ENCODE peak calls at places on chromosome 6, in seven cellular contexts. V, U, K, S, P, W and Y are unnamed samples.

GRCh38 chr6:26464416-26465131 is 6.8 kb downstream of the BTN2A1 start:
- DNase-seq in V (no peak), U (no peak), K (no peak), S (no peak), P (no peak), W (no peak), Y (no peak)

GRCh38 chr6:13711384-13711725 is 280 bp downstream of the RANBP9 start:
- DNase-seq in V (no peak), U (no peak), K (no peak), S (no peak), P (no peak), W (no peak), Y (no peak)

GRCh38 chr6:142542704-142543233 is 241.0 kb downstream of the ADGRG6 start:
- DNase-seq in V (no peak), U (peak; percentile 36), K (no peak), S (peak; percentile 60), P (peak; percentile 21), W (no peak), Y (peak; percentile 81)

GRCh38 chr6:44353336-44353735 is 10.9 kb downstream of the SPATS1 start:
- DNase-seq in V (no peak), U (no peak), K (no peak), S (no peak), P (no peak), W (no peak), Y (no peak)

GRCh38 chr6:170459451-170459850 is 93.7 kb downstream of the PSMB1 start:
- DNase-seq in V (no peak), U (no peak), K (peak; percentile 23), S (peak; percentile 5), P (no peak), W (no peak), Y (peak; percentile 68)

GRCh38 chr6:118660218-118660569 is 8.8 kb upstream of the CEP85L start:
- DNase-seq in V (no peak), U (no peak), K (no peak), S (no peak), P (peak; percentile 72), W (no peak), Y (no peak)

GRCh38 chr6:3163248-3163594 is 5.9 kb upstream of the TUBB2A start:
- DNase-seq in V (no peak), U (no peak), K (no peak), S (no peak), P (no peak), W (no peak), Y (no peak)

GRCh38 chr6:117480651-117481050 is 1.8 kb upstream of the DCBLD1 start:
- DNase-seq in V (peak; percentile 59), U (no peak), K (no peak), S (no peak), P (no peak), W (no peak), Y (no peak)

GRCh38 chr6:46993846-46994245 is 48.3 kb downstream of the ADGRF1 start:
- DNase-seq in V (peak; percentile 28), U (peak; percentile 90), K (no peak), S (peak; percentile 61), P (no peak), W (no peak), Y (peak; percentile 54)

GRCh38 chr6:166767191-166767590 is 140.1 kb upstream of the RPS6KA2 start:
- DNase-seq in V (no peak), U (no peak), K (no peak), S (no peak), P (no peak), W (no peak), Y (no peak)

GRCh38 chr6:18432180-18432579 is 45.0 kb downstream of the RNF144B start:
- DNase-seq in V (no peak), U (no peak), K (no peak), S (no peak), P (no peak), W (no peak), Y (peak; percentile 89)

GRCh38 chr6:129314575-129314974 is 395.4 kb downstream of the ARHGAP18 start:
- DNase-seq in V (no peak), U (no peak), K (no peak), S (no peak), P (no peak), W (no peak), Y (no peak)

GRCh38 chr6:144528605-144529425 is 243.7 kb downstream of the UTRN start:
- DNase-seq in V (no peak), U (no peak), K (no peak), S (no peak), P (peak; percentile 47), W (no peak), Y (peak; percentile 28)

DNA sequence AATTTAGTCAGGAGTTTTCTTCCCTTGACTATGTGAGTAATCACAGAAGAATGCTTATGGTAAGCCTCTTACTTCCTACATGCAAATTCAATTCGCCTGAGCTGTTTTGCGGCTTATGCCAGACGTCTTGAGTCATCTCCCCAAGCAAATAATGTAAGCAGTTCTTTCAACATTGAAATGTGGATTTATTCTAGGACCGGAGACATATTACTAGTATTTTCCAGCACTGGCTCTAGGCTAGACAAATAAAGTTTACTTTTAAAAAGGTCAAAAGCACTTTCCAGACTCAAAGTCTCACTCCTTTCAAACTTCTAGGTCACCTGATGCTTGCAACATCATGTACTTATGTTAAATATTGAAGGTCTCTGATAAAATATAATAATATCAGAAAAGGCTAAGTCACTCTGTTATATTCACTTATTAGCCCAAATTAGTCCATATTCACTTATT is 38.1 kb upstream of the NOX3 start:
- DNase-seq in V (peak; percentile 91), U (peak; percentile 85), K (peak; percentile 56), S (peak; percentile 94), P (no peak), W (no peak), Y (peak; percentile 100)
- TF ChIP-seq CEBPB in V (no peak), U (peak; percentile 80), K (no peak), S (peak; percentile 83), P (no peak), W (no peak), Y (peak; percentile 81)

GRCh38 chr6:17058550-17058949 is 43.3 kb upstream of the STMND1 start:
- DNase-seq in V (no peak), U (no peak), K (no peak), S (no peak), P (no peak), W (no peak), Y (no peak)

GRCh38 chr6:17061097-17061496 is 40.8 kb upstream of the STMND1 start:
- DNase-seq in V (no peak), U (no peak), K (no peak), S (no peak), P (no peak), W (no peak), Y (no peak)

GRCh38 chr6:17057322-17057721 is 44.5 kb upstream of the STMND1 start:
- DNase-seq in V (no peak), U (no peak), K (no peak), S (no peak), P (no peak), W (no peak), Y (no peak)

GRCh38 chr6:17059022-17059421 is 42.8 kb upstream of the STMND1 start:
- DNase-seq in V (no peak), U (no peak), K (no peak), S (no peak), P (no peak), W (no peak), Y (no peak)

DNA sequence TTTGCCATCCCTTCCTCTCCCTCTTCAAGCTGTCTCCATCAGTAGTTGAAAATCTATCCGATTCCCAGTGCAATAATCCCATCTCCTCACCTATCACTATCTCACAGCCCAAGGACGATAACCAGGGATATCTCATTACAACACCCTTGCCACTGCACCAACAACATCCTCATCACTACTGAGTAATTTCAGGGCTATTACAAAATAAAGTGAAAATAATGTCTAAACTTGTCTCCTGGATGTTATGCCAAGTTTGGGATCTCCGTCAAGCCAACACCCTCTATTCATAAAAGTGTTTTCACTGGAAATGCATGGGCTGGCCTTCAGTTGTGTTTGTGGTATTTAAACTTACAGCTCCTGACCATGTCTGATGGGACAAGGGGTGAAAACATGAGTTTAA is 42.0 kb upstream of the STMND1 start:
- DNase-seq in V (no peak), U (no peak), K (no peak), S (no peak), P (no peak), W (no peak), Y (no peak)
- TF ChIP-seq CEBPB in V (no peak), U (no peak), K (no peak), S (no peak), P (no peak), W (no peak), Y (no peak)

GRCh38 chr6:56263586-56264295 is 16.4 kb upstream of the COL21A1 start:
- DNase-seq in V (no peak), U (no peak), K (no peak), S (no peak), P (no peak), W (no peak), Y (no peak)

GRCh38 chr6:56259682-56260081 is 12.3 kb upstream of the COL21A1 start:
- DNase-seq in V (no peak), U (no peak), K (no peak), S (no peak), P (no peak), W (no peak), Y (peak; percentile 53)

GRCh38 chr6:56255370-56255769 is 8.0 kb upstream of the COL21A1 start:
- DNase-seq in V (no peak), U (no peak), K (no peak), S (no peak), P (no peak), W (no peak), Y (no peak)

DNA sequence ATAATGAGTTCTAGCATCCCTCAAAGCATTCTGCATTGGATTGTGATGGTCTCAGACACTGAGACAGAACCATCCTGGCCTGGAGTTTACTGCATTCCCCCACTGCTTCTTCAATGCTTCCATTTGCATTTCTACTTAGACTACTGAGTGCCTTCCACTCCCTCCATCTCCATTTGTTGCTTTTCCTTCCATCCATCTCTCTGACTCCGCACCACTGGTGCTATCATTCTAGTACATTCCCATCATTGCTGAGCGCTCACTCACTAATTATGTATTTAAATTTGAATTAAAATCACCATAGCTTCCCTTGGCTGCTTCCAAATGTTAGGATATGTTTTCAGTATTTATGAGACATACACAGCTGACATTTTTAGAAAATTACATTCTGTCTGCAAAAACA is 11.8 kb upstream of the COL21A1 start:
- DNase-seq in V (no peak), U (no peak), K (no peak), S (no peak), P (no peak), W (no peak), Y (no peak)
- TF ChIP-seq CEBPB in V (no peak), U (no peak), K (no peak), S (no peak), P (no peak), W (no peak), Y (no peak)

DNA sequence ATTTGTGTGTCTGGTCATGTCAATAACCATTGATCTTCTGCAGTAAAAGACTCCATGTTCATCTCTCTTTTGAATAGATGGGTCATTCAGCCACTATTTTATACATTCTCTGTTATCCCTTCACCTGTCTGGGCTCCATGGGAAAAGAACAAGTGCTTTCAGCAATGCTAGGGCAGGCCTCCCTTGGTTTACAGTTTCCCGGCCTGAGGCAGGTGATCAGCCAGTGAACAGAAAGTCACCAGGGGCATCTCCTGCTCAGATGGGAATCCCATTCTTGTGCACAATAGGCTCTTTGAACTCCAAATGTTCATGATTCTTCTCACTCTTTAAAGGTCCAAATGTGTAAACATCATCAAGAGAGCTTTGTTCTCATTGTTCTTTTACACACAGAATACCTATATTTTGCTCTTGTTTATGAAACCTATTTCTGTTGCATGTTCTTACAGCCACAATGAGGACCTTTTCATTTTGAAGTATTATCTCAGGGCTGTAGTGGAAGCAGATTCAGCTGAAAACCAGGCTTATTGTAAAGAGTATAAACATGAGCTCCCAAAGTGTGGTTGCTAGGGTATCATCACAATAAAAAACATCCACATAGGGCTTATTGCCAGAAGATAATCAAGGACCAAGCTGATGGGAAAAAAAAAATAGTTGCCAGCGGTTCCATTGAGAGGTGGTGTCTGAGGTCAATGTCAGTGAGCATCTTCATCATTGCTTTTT is 267.1 kb upstream of the SGK1 start:
- DNase-seq in V (no peak), U (no peak), K (no peak), S (peak; percentile 21), P (no peak), W (no peak), Y (no peak)
- TF ChIP-seq CEBPB in V (no peak), U (no peak), K (no peak), S (no peak), P (no peak), W (no peak), Y (no peak)